ENCODE peak calls at places on chromosomes 12 and 14, in nine cellular contexts. L, P, M, T, I, H, Y, J and C are unnamed samples.

GRCh38 chr14:60195179-60195810 is 30.1 kb upstream of the DHRS7 start:
- ATAC-seq in L (peak; percentile 23), T (peak; percentile 37), H (peak; percentile 71), Y (peak; percentile 41), I (peak; percentile 42), M (peak; percentile 46), J (peak; percentile 78), P (no peak), C (no peak)

GRCh38 chr12:68479261-68479581 is 131.5 kb upstream of the RAP1B start:
- ATAC-seq in H (no peak), P (no peak), J (no peak), M (no peak), I (no peak), Y (no peak), L (no peak), T (no peak), C (no peak)

GRCh38 chr14:23409966-23410635 is 2.0 kb upstream of the MYH6 start:
- ATAC-seq in M (no peak), H (peak; percentile 40), T (no peak), Y (no peak), I (no peak), L (no peak), P (no peak), J (no peak), C (no peak)

GRCh38 chr14:39491134-39491541 is 58.9 kb upstream of the FBXO33 start:
- ATAC-seq in P (no peak), Y (no peak), I (no peak), J (no peak), T (no peak), H (peak; percentile 38), M (no peak), L (no peak), C (no peak)

GRCh38 chr12:89082354-89082753 is 269.9 kb downstream of the DUSP6 start:
- ATAC-seq in Y (no peak), J (no peak), T (no peak), L (no peak), M (no peak), P (peak; percentile 67), H (no peak), I (no peak), C (no peak)

GRCh38 chr12:30796508-30796780 is 41.7 kb upstream of the CAPRIN2 start:
- ATAC-seq in I (peak; percentile 18), J (peak; percentile 79), P (no peak), Y (peak; percentile 33), L (peak; percentile 34), T (peak; percentile 29), H (peak; percentile 79), M (peak; percentile 26), C (no peak)

GRCh38 chr12:85057370-85057963 is 21.3 kb downstream of the LRRIQ1 start:
- ATAC-seq in T (no peak), I (no peak), L (no peak), P (peak; percentile 58), Y (no peak), M (no peak), J (no peak), H (no peak), C (peak; percentile 48)

GRCh38 chr12:46546634-46547273 is 174.2 kb upstream of the SLC38A2 start:
- ATAC-seq in I (peak; percentile 81), M (peak; percentile 36), P (peak; percentile 87), L (peak; percentile 79), Y (no peak), H (no peak), J (peak; percentile 47), T (peak; percentile 76), C (peak; percentile 38)

GRCh38 chr12:5177731-5178130 is 134.1 kb downstream of the KCNA5 start:
- ATAC-seq in I (no peak), H (no peak), Y (no peak), J (no peak), M (no peak), P (no peak), L (no peak), T (no peak), C (no peak)

GRCh38 chr12:112370156-112370555 is 12.1 kb downstream of the HECTD4 start:
- ATAC-seq in L (no peak), Y (no peak), H (no peak), I (no peak), P (no peak), T (no peak), J (peak; percentile 27), M (no peak), C (no peak)

GRCh38 chr12:54762390-54762789 is 91.9 kb upstream of the MUCL1 start:
- ATAC-seq in H (no peak), Y (no peak), M (no peak), P (no peak), T (no peak), J (no peak), I (no peak), L (no peak), C (no peak)

GRCh38 chr12:51429705-51430104 is 5.1 kb downstream of the SLC4A8 start:
- ATAC-seq in L (no peak), P (no peak), J (no peak), I (no peak), M (no peak), T (no peak), Y (no peak), H (no peak), C (no peak)

GRCh38 chr14:69263771-69264170 is 3.8 kb downstream of the GALNT16 start:
- ATAC-seq in Y (no peak), I (no peak), M (no peak), P (no peak), J (no peak), L (no peak), H (no peak), T (no peak), C (no peak)

GRCh38 chr12:26287666-26288408 is 92.5 kb downstream of the SSPN start:
- ATAC-seq in T (no peak), P (no peak), J (no peak), L (no peak), H (peak; percentile 88), I (no peak), Y (no peak), M (no peak), C (peak; percentile 78)

GRCh38 chr14:101476931-101477553 is 84.3 kb upstream of the DIO3 start:
- ATAC-seq in L (no peak), P (no peak), M (no peak), J (peak; percentile 64), I (no peak), Y (no peak), H (no peak), T (no peak), C (peak; percentile 44)

GRCh38 chr12:15728118-15728598 is 61.0 kb downstream of the EPS8 start:
- ATAC-seq in T (no peak), M (no peak), H (no peak), I (no peak), J (no peak), Y (no peak), L (no peak), P (no peak), C (peak; percentile 37)

GRCh38 chr12:130770413-130771028 is 54.4 kb upstream of the RIMBP2 start:
- ATAC-seq in I (no peak), P (no peak), L (no peak), Y (no peak), T (no peak), J (peak; percentile 80), H (no peak), M (no peak), C (no peak)

GRCh38 chr14:100532154-100532915 is 54.9 kb downstream of the BEGAIN start:
- ATAC-seq in P (no peak), Y (no peak), I (no peak), L (no peak), H (no peak), M (no peak), J (no peak), T (no peak), C (no peak)

GRCh38 chr12:96872946-96873345 is 34.1 kb upstream of the NEDD1 start:
- ATAC-seq in P (no peak), J (no peak), Y (no peak), H (no peak), T (no peak), M (no peak), I (no peak), L (no peak), C (no peak)

GRCh38 chr14:64841772-64842490 is 37.8 kb downstream of the SPTB start:
- ATAC-seq in T (no peak), H (peak; percentile 91), I (no peak), J (peak; percentile 80), M (no peak), L (no peak), P (no peak), Y (no peak), C (no peak)

GRCh38 chr12:120735181-120735580 is 9.6 kb downstream of the ACADS start:
- ATAC-seq in Y (no peak), I (no peak), J (no peak), L (no peak), T (no peak), P (no peak), M (no peak), H (no peak), C (peak; percentile 31)

GRCh38 chr12:6603095-6603567 is 4.0 kb downstream of the CHD4 start:
- ATAC-seq in H (peak; percentile 4), Y (no peak), I (no peak), L (no peak), J (no peak), T (no peak), M (no peak), P (peak; percentile 57), C (no peak)

GRCh38 chr14:91839754-91840153 is 27.6 kb downstream of the TC2N start:
- ATAC-seq in H (no peak), L (no peak), Y (no peak), J (no peak), T (no peak), M (no peak), P (no peak), I (no peak), C (no peak)

GRCh38 chr14:23131482-23131881 is 12.4 kb upstream of the CEBPE start:
- ATAC-seq in T (no peak), L (no peak), H (no peak), I (no peak), P (no peak), J (no peak), Y (no peak), M (no peak), C (no peak)

GRCh38 chr14:56219666-56220413 is 101.6 kb downstream of the PELI2 start:
- ATAC-seq in T (no peak), Y (no peak), L (no peak), M (no peak), I (no peak), J (peak; percentile 92), H (peak; percentile 44), P (no peak), C (no peak)

GRCh38 chr12:9079082-9079481 is 36.6 kb downstream of the A2M start:
- ATAC-seq in T (no peak), P (no peak), M (no peak), H (no peak), J (no peak), Y (no peak), I (no peak), L (no peak), C (no peak)

GRCh38 chr12:54475542-54475941 is 2.1 kb upstream of the GTSF1 start:
- ATAC-seq in P (no peak), L (no peak), Y (no peak), J (no peak), M (no peak), T (no peak), I (no peak), H (no peak), C (no peak)